ENCODE peak calls at places on chromosomes 3 and 15, in seven cellular contexts. W is GDM1, Y is AG04450, Z is GM23248, T is H54, L is Right ventricle myocardium superior, M is amniotic epithelial cell. E is an unnamed sample.

GRCh38 chr3:17935217-17935616 is 192.8 kb upstream of the TBC1D5 start:
- DNase-seq in L (no peak), W (no peak), Y (no peak), T (no peak), Z (no peak), M (no peak), E (no peak)

GRCh38 chr15:98077186-98077585 is 116.7 kb downstream of the ARRDC4 start:
- DNase-seq in T (no peak), Z (peak), L (peak), M (peak), W (no peak), Y (no peak), E (no peak)

GRCh38 chr3:171415070-171415469 is 45.1 kb downstream of the TNIK start:
- DNase-seq in L (no peak), T (no peak), M (peak), Y (no peak), W (no peak), Z (peak), E (no peak)

GRCh38 chr3:171956372-171957104 is 82.8 kb upstream of the FNDC3B start:
- DNase-seq in Z (no peak), T (no peak), L (no peak), Y (no peak), W (no peak), M (no peak), E (no peak)

GRCh38 chr3:150889105-150889504 is 16.1 kb downstream of the MINDY4B start:
- DNase-seq in M (no peak), Y (no peak), T (no peak), L (no peak), W (no peak), Z (no peak), E (no peak)

GRCh38 chr3:141456328-141456689 is 30.5 kb upstream of the RASA2 start:
- DNase-seq in T (no peak), L (no peak), M (no peak), W (no peak), Y (no peak), Z (peak), E (no peak)

GRCh38 chr3:42855219-42855546 is 20.5 kb downstream of the CYP8B1 start:
- DNase-seq in M (no peak), Z (no peak), L (no peak), W (no peak), Y (no peak), T (no peak), E (no peak)

GRCh38 chr15:78934063-78935023 is 10.5 kb downstream of the CTSH start:
- DNase-seq in Z (peak), W (no peak), Y (no peak), M (no peak), L (no peak), T (no peak), E (no peak)

GRCh38 chr3:94114667-94115066 is 51.8 kb downstream of the NSUN3 start:
- DNase-seq in W (no peak), Z (no peak), T (no peak), L (no peak), Y (no peak), M (no peak), E (no peak)

GRCh38 chr3:85571835-85572234 is 613.0 kb downstream of the CADM2 start:
- DNase-seq in T (no peak), L (no peak), M (no peak), Z (peak), Y (no peak), W (no peak), E (no peak)

GRCh38 chr15:28129261-28129848 is 30.2 kb upstream of the OCA2 start:
- DNase-seq in Y (no peak), W (no peak), Z (no peak), M (no peak), L (no peak), T (no peak), E (no peak)

GRCh38 chr15:93168913-93169312 is 79.9 kb upstream of the RGMA start:
- DNase-seq in L (no peak), M (no peak), W (no peak), T (no peak), Y (no peak), Z (no peak), E (no peak)

GRCh38 chr3:15637131-15637951 is 35.8 kb downstream of the BTD start:
- DNase-seq in L (no peak), Z (no peak), W (no peak), Y (no peak), T (no peak), M (no peak), E (no peak)

GRCh38 chr3:33438284-33438668 is 1.9 kb downstream of the UBP1 start:
- DNase-seq in L (no peak), T (no peak), W (no peak), M (no peak), Z (peak), Y (no peak), E (no peak)

GRCh38 chr15:73002509-73002908 is 49.8 kb upstream of the NEO1 start:
- DNase-seq in T (no peak), L (no peak), W (no peak), Z (peak), M (peak), Y (peak), E (no peak)

GRCh38 chr15:50224606-50225005 is 40.9 kb downstream of the HDC start:
- DNase-seq in M (peak), L (no peak), W (no peak), Z (peak), Y (no peak), T (no peak), E (no peak)

GRCh38 chr15:91516866-91517265 is 336.6 kb upstream of the SLCO3A1 start:
- DNase-seq in Z (no peak), L (no peak), W (no peak), M (no peak), Y (no peak), T (no peak), E (no peak)

GRCh38 chr3:151445283-151446001 is 15.4 kb downstream of the IGSF10 start:
- DNase-seq in T (peak), Y (no peak), Z (peak), M (peak), L (no peak), W (no peak), E (no peak)

GRCh38 chr3:49553320-49553689 is 972 bp upstream of the BSN start:
- DNase-seq in Z (peak), W (no peak), Y (no peak), L (no peak), M (peak), T (no peak), E (no peak)

GRCh38 chr3:129663045-129663446 is 56.6 kb upstream of the PLXND1 start:
- DNase-seq in Z (peak), Y (no peak), L (no peak), T (peak), M (no peak), W (no peak), E (no peak)

GRCh38 chr3:157713101-157713500 is 209.9 kb upstream of the VEPH1 start:
- DNase-seq in M (no peak), T (no peak), Y (no peak), L (no peak), W (no peak), Z (no peak), E (no peak)

GRCh38 chr15:90425726-90426346 is 37.8 kb downstream of the IQGAP1 start:
- DNase-seq in Z (no peak), W (no peak), Y (no peak), L (no peak), M (no peak), T (no peak), E (no peak)

GRCh38 chr15:60745469-60745971 is 266.6 kb upstream of the ICE2 start:
- DNase-seq in L (peak), T (no peak), Z (peak), Y (no peak), W (no peak), M (no peak), E (no peak)

GRCh38 chr3:87901141-87901540 is 157.7 kb downstream of the CGGBP1 start:
- DNase-seq in W (no peak), M (no peak), Z (no peak), T (no peak), Y (no peak), L (no peak), E (no peak)

GRCh38 chr3:12135029-12135634 is 23.6 kb downstream of the TIMP4 start:
- DNase-seq in M (peak), L (peak), T (peak), W (peak), Z (peak), Y (no peak), E (no peak)

GRCh38 chr3:74351213-74351612 is 263.2 kb downstream of the CNTN3 start:
- DNase-seq in Y (no peak), W (no peak), T (no peak), M (no peak), L (no peak), Z (peak), E (no peak)

GRCh38 chr3:29694783-29695182 is 413.9 kb downstream of the RBMS3 start:
- DNase-seq in Z (peak), W (no peak), L (no peak), M (peak), Y (peak), T (peak), E (no peak)

GRCh38 chr15:57323806-57324589 is 52.3 kb upstream of the CGNL1 start:
- DNase-seq in Z (no peak), T (peak), W (no peak), M (peak), L (no peak), Y (no peak), E (no peak)

GRCh38 chr15:25783607-25784131 is 79.5 kb downstream of the ATP10A start:
- DNase-seq in M (no peak), L (no peak), W (no peak), Y (no peak), Z (peak), T (no peak), E (peak)

GRCh38 chr15:25417604-25418003 is 21.2 kb downstream of the UBE3A start:
- DNase-seq in W (no peak), Z (no peak), T (no peak), Y (no peak), M (no peak), L (no peak), E (no peak)

GRCh38 chr3:90015688-90016356 is 908.4 kb downstream of the EPHA3 start:
- DNase-seq in L (no peak), Y (no peak), W (no peak), T (no peak), M (peak), Z (peak), E (no peak)